ENCODE peak calls at places on chromosomes 11 and 22, in four cellular contexts. K is fibroblast of the aortic adventitia, I is WERI-Rb-1, T is fibroblast of mammary gland. O is an unnamed sample.

GRCh38 chr11:80103149-80103859 is 662.5 kb upstream of the TENM4 start:
- DNase-seq in K (peak; percentile 75), T (peak; percentile 95), I (no peak), O (peak; percentile 84)

GRCh38 chr22:39214006-39214382 is 30.8 kb downstream of the PDGFB start:
- DNase-seq in I (no peak), T (no peak), K (no peak), O (no peak)

GRCh38 chr11:119108857-119109221 is 1.7 kb downstream of the C2CD2L start:
- DNase-seq in I (no peak), T (no peak), K (no peak), O (no peak)

GRCh38 chr11:130204703-130205095 is 45.1 kb downstream of the ST14 start:
- DNase-seq in T (no peak), I (no peak), K (no peak), O (no peak)

GRCh38 chr11:117017456-117017855 is 80.8 kb downstream of the SIK3 start:
- DNase-seq in K (no peak), I (no peak), T (no peak), O (peak; percentile 58)

GRCh38 chr11:95977534-95978174 is 53.7 kb upstream of the MTMR2 start:
- DNase-seq in K (peak; percentile 63), T (peak; percentile 79), I (no peak), O (peak; percentile 73)

GRCh38 chr11:126405906-126406305 is 50.4 kb downstream of the ST3GAL4 start:
- DNase-seq in K (no peak), I (no peak), T (no peak), O (peak; percentile 68)

GRCh38 chr11:34929794-34930763 is 13.7 kb downstream of the PDHX start:
- DNase-seq in I (no peak), K (no peak), T (no peak), O (no peak)

GRCh38 chr11:118448294-118448693 is 12.0 kb downstream of the KMT2A start:
- DNase-seq in I (no peak), K (peak; percentile 59), T (peak; percentile 28), O (peak; percentile 35)

GRCh38 chr11:11569936-11570491 is 51.8 kb downstream of the GALNT18 start:
- DNase-seq in I (no peak), K (peak; percentile 37), T (peak; percentile 38), O (peak; percentile 76)

GRCh38 chr22:50298937-50299656 is 8.3 kb downstream of the PLXNB2 start:
- DNase-seq in T (no peak), I (no peak), K (no peak), O (no peak)

GRCh38 chr11:109264128-109264527 is 157.9 kb upstream of the C11orf87 start:
- DNase-seq in K (no peak), T (no peak), I (no peak), O (no peak)

GRCh38 chr22:39994046-39994565 is 648 bp upstream of the FAM83F start:
- DNase-seq in K (no peak), I (peak; percentile 62), T (no peak), O (peak; percentile 62)

GRCh38 chr22:33577862-33578411 is 342.3 kb downstream of the LARGE1 start:
- DNase-seq in I (no peak), T (no peak), K (no peak), O (no peak)

GRCh38 chr11:12397953-12398352 is 20.6 kb downstream of the PARVA start:
- DNase-seq in I (no peak), T (peak; percentile 99), K (peak; percentile 95), O (peak; percentile 38)

GRCh38 chr11:125591659-125592304 is 870 bp upstream of the STT3A start:
- DNase-seq in I (peak; percentile 10), K (peak; percentile 50), T (peak; percentile 41), O (peak; percentile 64)

GRCh38 chr22:33921576-33922181 is 1.4 kb upstream of the LARGE1 start:
- DNase-seq in I (peak; percentile 82), T (peak; percentile 47), K (peak; percentile 59), O (peak; percentile 5)

GRCh38 chr11:77087723-77088225 is 14.9 kb upstream of the OMP start:
- DNase-seq in K (no peak), I (no peak), T (no peak), O (no peak)

GRCh38 chr11:119404872-119405271 is 18.1 kb downstream of the THY1 start:
- DNase-seq in T (no peak), I (no peak), K (peak; percentile 21), O (no peak)

GRCh38 chr11:70826541-70826943 is 425.8 kb downstream of the SHANK2 start:
- DNase-seq in T (no peak), I (peak; percentile 65), K (no peak), O (peak; percentile 33)

GRCh38 chr11:116887909-116888556 is 50.6 kb upstream of the APOA1 start:
- DNase-seq in K (peak; percentile 65), T (no peak), I (no peak), O (no peak)

GRCh38 chr11:92750794-92751193 is 218.7 kb upstream of the MTNR1B start:
- DNase-seq in I (no peak), K (no peak), T (no peak), O (peak; percentile 9)

GRCh38 chr11:78742430-78742829 is 167.8 kb upstream of the NARS2 start:
- DNase-seq in K (peak; percentile 19), T (peak; percentile 45), I (no peak), O (peak; percentile 75)

GRCh38 chr11:73322111-73322985 is 14.3 kb downstream of the ARHGEF17 start:
- DNase-seq in T (peak; percentile 88), K (no peak), I (no peak), O (no peak)

GRCh38 chr11:114822038-114822437 is 143.7 kb downstream of the NXPE2 start:
- DNase-seq in T (no peak), K (no peak), I (no peak), O (no peak)

GRCh38 chr11:18692941-18693760 is 5.4 kb upstream of the TMEM86A start:
- DNase-seq in T (no peak), I (no peak), K (no peak), O (no peak)

GRCh38 chr11:102120006-102120405 is 9.8 kb downstream of the YAP1 start:
- DNase-seq in I (no peak), K (peak; percentile 36), T (peak; percentile 61), O (peak; percentile 55)

GRCh38 chr22:48717883-48718817 is 1109.5 kb downstream of the BRD1 start:
- DNase-seq in K (no peak), I (no peak), T (no peak), O (no peak)

GRCh38 chr11:76709259-76709658 is 38.7 kb upstream of the LRRC32 start:
- DNase-seq in I (no peak), T (no peak), K (no peak), O (no peak)

GRCh38 chr11:132158091-132158490 is 787.7 kb downstream of the NTM start:
- DNase-seq in K (no peak), T (peak; percentile 25), I (peak; percentile 41), O (peak; percentile 73)

GRCh38 chr11:76303399-76303798 is 77.5 kb downstream of the THAP12 start:
- DNase-seq in K (no peak), T (no peak), I (no peak), O (no peak)

GRCh38 chr22:19696504-19697276 is 17.6 kb upstream of the SEPTIN5 start:
- DNase-seq in I (no peak), K (no peak), T (no peak), O (no peak)

GRCh38 chr22:43812149-43812842 is at the start of gene EFCAB6:
- DNase-seq in T (peak; percentile 88), K (peak; percentile 93), I (peak; percentile 93), O (peak; percentile 92)

GRCh38 chr11:36777302-36777701 is 179.3 kb upstream of the RAG2 start:
- DNase-seq in I (peak; percentile 13), K (peak; percentile 18), T (peak; percentile 3), O (no peak)

GRCh38 chr11:36774603-36775002 is 176.6 kb upstream of the RAG2 start:
- DNase-seq in K (peak; percentile 94), T (peak; percentile 86), I (no peak), O (peak; percentile 91)

GRCh38 chr11:36775157-36775556 is 177.1 kb upstream of the RAG2 start:
- DNase-seq in K (no peak), T (peak; percentile 18), I (no peak), O (peak; percentile 50)
- H3K4me3 ChIP-seq in K (no peak overlapping the region), T (no peak overlapping the region), I (no peak overlapping the region), O (no peak overlapping the region)

GRCh38 chr11:62370743-62371440 is 33.6 kb downstream of the ASRGL1 start:
- DNase-seq in K (no peak), I (no peak), T (no peak), O (no peak)
- H3K4me3 ChIP-seq in K (no peak overlapping the region), I (no peak overlapping the region), T (no peak overlapping the region), O (no peak overlapping the region)

GRCh38 chr11:65417221-65417701 is 5.3 kb upstream of the NEAT1 start:
- DNase-seq in K (peak; percentile 9), I (no peak), T (no peak), O (no peak)

GRCh38 chr11:65417702-65418430 is 4.7 kb upstream of the NEAT1 start:
- DNase-seq in T (peak; percentile 48), I (peak; percentile 6), K (peak; percentile 61), O (peak; percentile 39)

GRCh38 chr11:65415499-65416340 is 6.9 kb upstream of the NEAT1 start:
- DNase-seq in T (no peak), K (no peak), I (no peak), O (no peak)

GRCh38 chr11:65414776-65415498 is 7.7 kb upstream of the NEAT1 start:
- DNase-seq in T (peak; percentile 74), K (peak; percentile 21), I (no peak), O (peak; percentile 30)

GRCh38 chr11:65416341-65417185 is 6.0 kb upstream of the NEAT1 start:
- DNase-seq in T (peak; percentile 76), I (peak; percentile 90), K (peak; percentile 79), O (peak; percentile 80)
- H3K4me3 ChIP-seq in T (peak overlapping the region; percentile 24), I (peak overlapping the region; percentile 24), K (peak overlapping the region; percentile 64), O (peak overlapping the region; percentile 39)

GRCh38 chr11:17354070-17354924 is 2.7 kb downstream of the NCR3LG1 start:
- DNase-seq in K (peak; percentile 81), I (peak; percentile 75), T (peak; percentile 84), O (peak; percentile 80)
- H3K4me3 ChIP-seq in K (peak overlapping the region; percentile 80), I (peak overlapping the region; percentile 67), T (peak overlapping the region; percentile 64), O (peak overlapping the region; percentile 63)

GRCh38 chr22:42719133-42719532 is 1.5 kb downstream of the A4GALT start:
- DNase-seq in T (no peak), K (peak; percentile 43), I (no peak), O (peak; percentile 55)
- H3K4me3 ChIP-seq in T (peak overlapping the region; percentile 61), K (peak overlapping the region; percentile 75), I (no peak overlapping the region), O (peak overlapping the region; percentile 53)

O was measured in epithelial cell of esophagus.